ENCODE peak calls at places on chromosomes 1 and 21, in seven cellular contexts. K, J, F, Q, T, Z and U are unnamed samples.

GRCh38 chr21:36813071-36813470 is 114.2 kb downstream of the SIM2 start:
- DNase-seq in Z (no peak), F (no peak), Q (no peak), K (peak), J (no peak), T (peak), U (no peak)

GRCh38 chr1:228087771-228088251 is 5.3 kb downstream of the ARF1 start:
- DNase-seq in Q (peak), J (peak), T (peak), K (peak), F (peak), Z (no peak), U (peak)

GRCh38 chr21:21200103-21200938 is 202.1 kb downstream of the NCAM2 start:
- DNase-seq in F (peak), Z (no peak), K (peak), T (peak), J (peak), Q (no peak), U (peak)

GRCh38 chr1:84705503-84705902 is 15.2 kb upstream of the SSX2IP start:
- DNase-seq in Z (no peak), F (no peak), K (no peak), T (no peak), Q (no peak), J (no peak), U (no peak)

GRCh38 chr1:24302209-24302611 is 16.9 kb upstream of the GRHL3 start:
- DNase-seq in T (no peak), F (no peak), J (no peak), Z (no peak), Q (no peak), K (peak), U (peak)

GRCh38 chr1:145782166-145783099 is 41.5 kb downstream of the RNF115 start:
- DNase-seq in Q (no peak), J (no peak), Z (no peak), F (no peak), T (peak), K (peak), U (peak)

GRCh38 chr1:159960721-159961381 is 6.8 kb upstream of the SLAMF9 start:
- DNase-seq in T (peak), J (peak), K (peak), Q (no peak), F (peak), Z (no peak), U (peak)

GRCh38 chr1:224116131-224116530 is 2.2 kb downstream of the FBXO28 start:
- DNase-seq in Z (no peak), Q (no peak), K (peak), F (no peak), J (no peak), T (peak), U (peak)

GRCh38 chr1:89900323-89900722 is 79.5 kb downstream of the LRRC8D start:
- DNase-seq in J (no peak), F (no peak), Z (no peak), K (no peak), T (no peak), Q (no peak), U (no peak)

GRCh38 chr1:47898156-47898825 is 98.9 kb downstream of the TRABD2B start:
- DNase-seq in Z (no peak), T (no peak), K (no peak), Q (no peak), J (no peak), F (no peak), U (no peak)

GRCh38 chr1:3772715-3773571 is at the start of gene SMIM1:
- DNase-seq in Q (peak), F (no peak), K (no peak), J (peak), Z (peak), T (no peak), U (no peak)

GRCh38 chr1:906532-907420 is 16.9 kb upstream of the SAMD11 start:
- DNase-seq in J (peak), F (peak), K (peak), Z (peak), T (no peak), Q (peak), U (peak)

GRCh38 chr1:54800899-54801759 is at the start of gene TTC22:
- DNase-seq in J (peak), Q (peak), Z (peak), F (no peak), T (no peak), K (peak), U (no peak)
- H3K4me3 ChIP-seq in J (peak), Q (peak), Z (peak), F (no peak), T (peak), K (peak), U (no peak)

DNA sequence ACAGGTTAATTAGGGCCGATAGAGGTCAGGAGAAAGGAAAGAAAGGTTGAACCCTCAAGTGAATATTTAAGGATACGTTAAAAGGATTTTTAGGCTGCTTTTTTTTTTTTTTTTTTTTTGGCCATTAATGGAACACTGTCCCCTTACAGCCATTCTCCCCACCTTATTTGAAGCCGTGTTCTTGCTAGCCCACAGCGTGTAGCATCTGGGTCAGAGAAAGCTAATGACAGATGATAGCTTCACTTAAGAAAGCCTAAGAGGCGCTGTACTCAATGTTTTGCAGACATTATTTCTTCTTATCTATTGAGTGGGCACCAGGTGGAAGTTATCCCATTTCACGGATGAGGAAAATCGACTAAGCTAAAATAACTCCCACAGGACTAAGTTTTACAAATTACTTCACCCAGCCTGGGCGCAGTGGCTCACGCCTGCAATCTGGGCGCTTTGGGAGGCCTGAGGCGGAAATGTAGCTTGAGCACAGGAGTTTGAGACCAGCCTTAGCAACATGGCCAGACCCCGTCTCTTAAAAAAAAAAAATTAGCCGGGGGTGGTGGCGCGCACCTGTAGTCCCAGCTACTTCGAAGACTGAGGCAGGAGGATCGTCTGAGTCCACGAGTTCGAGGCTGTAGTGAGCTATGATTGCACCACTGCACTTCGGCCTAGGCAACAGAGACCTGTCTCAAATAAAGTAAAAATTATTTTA is 967 bp upstream of the PHTF1 start:
- DNase-seq in F (no peak), Q (no peak), Z (peak), J (no peak), T (no peak), K (peak), U (no peak)
- H3K4me3 ChIP-seq in F (peak), Q (peak), Z (no peak), J (peak), T (peak), K (peak), U (peak)

DNA sequence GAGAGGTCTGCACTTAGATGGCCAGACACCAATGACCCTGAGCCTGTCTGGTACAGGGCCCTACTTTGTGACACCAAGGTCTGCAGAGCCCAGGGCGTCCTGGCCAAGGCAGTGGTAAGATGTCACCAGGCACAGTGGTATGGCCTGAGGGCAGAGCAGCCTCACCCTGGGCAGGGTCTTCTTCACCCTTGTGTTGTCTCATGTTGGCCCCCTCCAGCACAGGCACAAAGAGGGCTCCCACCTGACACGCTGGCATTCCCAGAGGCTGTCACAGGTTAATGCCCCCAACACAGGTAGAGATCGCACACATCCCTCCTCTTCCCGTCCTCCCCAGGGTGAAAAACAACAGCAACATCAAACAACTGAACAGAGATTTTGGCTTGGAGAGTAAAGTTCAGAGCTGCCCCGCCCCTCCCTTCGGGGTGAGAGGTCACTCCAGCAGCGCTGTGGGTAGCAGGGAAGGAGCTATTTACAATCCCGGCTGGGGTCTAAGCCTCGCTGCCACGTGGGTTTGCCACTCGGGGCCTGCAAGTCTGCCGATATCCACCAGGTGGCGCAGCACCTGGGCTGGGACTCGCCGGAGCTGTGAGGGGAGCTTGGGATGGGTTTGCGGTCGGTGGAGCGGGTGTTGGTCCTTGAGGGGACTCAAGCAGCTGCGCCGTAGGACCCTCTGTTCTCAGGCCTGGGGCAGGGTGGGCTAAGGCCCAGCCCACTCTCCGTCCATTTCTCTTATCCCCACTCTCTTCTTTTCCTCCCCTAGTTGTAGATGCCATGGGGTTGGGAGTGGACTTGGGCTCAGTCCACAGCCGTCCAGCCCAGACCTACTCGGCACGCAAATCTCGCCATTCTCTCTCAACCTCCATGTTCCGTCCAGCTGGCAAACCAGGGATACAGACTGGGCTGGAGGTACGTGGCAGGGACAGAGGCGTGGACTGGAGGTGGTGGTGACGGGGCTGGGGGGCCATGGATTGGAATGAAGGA is 12.7 kb downstream of the EFNA3 start:
- DNase-seq in J (peak), Z (peak), Q (peak), K (peak), T (peak), F (peak), U (peak)
- H3K4me3 ChIP-seq in J (no peak), Z (no peak), Q (no peak), K (no peak), T (no peak), F (no peak), U (no peak)

DNA sequence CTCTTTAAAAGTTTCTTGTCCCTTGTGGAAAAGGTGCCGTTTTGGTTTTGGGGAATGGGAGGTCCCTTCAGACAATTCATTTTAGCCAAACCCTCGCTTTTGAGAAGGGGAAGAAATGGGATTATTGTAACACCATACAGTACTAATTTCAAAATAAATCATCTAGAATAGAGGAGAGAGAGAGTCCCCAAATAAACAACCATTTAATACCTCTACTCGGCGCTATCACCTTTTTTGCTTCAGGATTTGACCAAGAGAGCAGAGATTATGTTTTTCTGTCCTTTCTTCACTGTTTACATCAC is 770 bp upstream of the RC3H1 start:
- DNase-seq in T (no peak), Z (no peak), K (no peak), F (no peak), Q (no peak), J (no peak), U (no peak)
- H3K4me3 ChIP-seq in T (peak), Z (no peak), K (peak), F (peak), Q (peak), J (peak), U (peak)

GRCh38 chr1:241627453-241628329 is 12.5 kb downstream of the CHML start:
- DNase-seq in F (peak), K (peak), Z (no peak), Q (no peak), J (peak), T (peak), U (peak)
- H3K4me3 ChIP-seq in F (no peak), K (no peak), Z (no peak), Q (no peak), J (no peak), T (no peak), U (no peak)

GRCh38 chr1:232512712-232513111 is 117.2 kb downstream of the SIPA1L2 start:
- DNase-seq in F (no peak), J (no peak), T (no peak), K (no peak), Q (no peak), Z (no peak), U (no peak)
- H3K4me3 ChIP-seq in F (no peak), J (no peak), T (no peak), K (no peak), Q (no peak), Z (no peak), U (no peak)

DNA sequence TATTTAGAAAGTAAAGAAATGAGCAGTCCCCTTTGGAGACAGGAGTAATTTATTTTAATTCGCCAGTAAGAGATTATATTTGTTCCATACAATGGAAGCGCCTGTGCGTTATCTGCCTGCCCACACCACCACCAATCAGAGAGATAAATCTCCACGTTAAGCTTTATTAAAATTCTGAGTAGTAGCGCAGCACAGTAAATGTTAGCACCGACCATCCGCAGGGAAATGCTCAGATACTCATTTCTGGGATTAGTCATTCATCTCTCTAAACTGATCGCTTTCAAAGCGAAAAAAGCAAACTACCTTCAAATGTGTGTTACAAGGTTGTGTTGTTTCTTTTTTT is 1.2 kb downstream of the ETS2 start:
- DNase-seq in Q (no peak), T (no peak), K (peak), F (no peak), J (no peak), Z (no peak), U (peak)
- H3K4me3 ChIP-seq in Q (peak), T (peak), K (peak), F (peak), J (peak), Z (peak), U (peak)

GRCh38 chr1:9835404-9835757 is 11.6 kb upstream of the CLSTN1 start:
- DNase-seq in K (no peak), F (no peak), J (peak), Z (no peak), Q (peak), T (no peak), U (no peak)
- H3K4me3 ChIP-seq in K (no peak), F (no peak), J (no peak), Z (no peak), Q (no peak), T (no peak), U (no peak)

DNA sequence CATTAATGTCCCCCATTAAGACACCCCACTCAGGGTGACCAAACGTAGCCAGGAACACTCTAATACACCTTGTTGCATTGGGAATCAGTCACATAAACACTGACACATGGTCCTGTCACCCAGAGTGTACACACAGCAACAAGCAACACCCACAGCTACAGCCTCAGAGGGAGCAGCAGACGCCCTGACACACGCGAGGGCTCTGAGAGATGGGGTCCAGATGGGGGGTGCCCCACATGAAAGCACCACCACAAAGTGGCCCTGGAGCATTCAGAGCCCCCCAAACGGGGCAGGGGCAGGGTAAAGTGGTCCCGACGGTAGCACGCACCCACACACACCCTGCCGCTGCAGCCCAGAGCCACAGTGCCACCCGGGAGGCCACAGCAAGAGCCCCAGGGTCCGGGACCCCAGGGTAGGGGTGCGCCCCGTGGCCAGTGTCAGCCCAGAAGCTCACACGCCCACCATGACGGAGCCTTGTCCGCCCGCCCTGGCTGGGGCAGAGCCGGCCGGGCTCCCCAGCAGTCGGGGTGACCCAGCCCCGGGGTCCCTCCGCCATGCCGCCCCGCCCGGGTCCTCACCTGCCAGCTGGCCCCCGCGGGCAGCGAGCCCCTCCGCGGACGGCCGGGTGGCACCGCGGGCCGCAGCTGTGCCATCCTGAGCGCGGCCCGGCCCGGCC is 47.3 kb downstream of the RAP1GAP start:
- DNase-seq in J (no peak), F (no peak), T (no peak), Q (no peak), Z (no peak), K (no peak), U (no peak)
- H3K4me3 ChIP-seq in J (peak), F (no peak), T (no peak), Q (peak), Z (no peak), K (no peak), U (no peak)

DNA sequence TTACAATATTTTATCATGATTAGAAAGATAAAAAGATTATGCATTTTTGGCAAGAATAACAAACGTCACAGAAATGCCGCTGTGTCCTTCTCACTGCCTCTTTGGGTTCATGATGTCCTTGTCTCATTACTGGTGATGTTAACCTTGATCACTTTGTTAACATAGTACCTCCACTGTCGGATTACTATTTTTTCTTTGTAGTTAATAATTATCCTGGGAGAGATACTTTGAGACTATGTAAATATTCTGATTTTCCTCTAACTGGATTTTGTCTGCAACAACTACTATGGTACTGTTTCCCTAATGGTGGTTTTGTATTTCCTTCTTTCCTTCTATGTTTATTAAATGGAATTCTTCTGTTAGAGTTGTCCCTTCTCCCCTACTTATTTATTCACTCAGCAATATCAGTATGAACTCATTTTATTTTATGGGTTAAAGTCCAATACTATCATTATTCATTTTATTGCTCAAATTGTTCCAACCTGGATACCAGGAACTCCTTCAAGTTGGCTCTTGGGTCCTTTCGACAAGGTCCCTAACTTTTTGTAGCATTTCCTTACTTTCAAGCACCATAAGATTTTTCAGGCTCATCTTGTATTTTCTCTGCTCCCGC is 4.1 kb downstream of the TOR1AIP2 start:
- DNase-seq in Z (no peak), T (no peak), J (no peak), Q (no peak), F (no peak), K (no peak), U (no peak)
- H3K4me3 ChIP-seq in Z (no peak), T (no peak), J (no peak), Q (no peak), F (no peak), K (no peak), U (no peak)